ENCODE peak calls at places on chromosome 7, in six cellular contexts. C is LoVo, P is Daoy, N is cardiac fibroblast, S is occipital lobe, Q is hippocampal formation. K is an unnamed sample.

GRCh38 chr7:72217151-72217550 is 195.0 kb downstream of the CALN1 start:
- DNase-seq in C (peak; percentile 42), P (peak; percentile 43), N (no peak), S (no peak), Q (no peak), K (no peak)

GRCh38 chr7:96952974-96953391 is 52.4 kb upstream of the DLX6 start:
- DNase-seq in C (no peak), P (peak; percentile 30), N (peak; percentile 66), S (no peak), Q (no peak), K (no peak)

GRCh38 chr7:70706204-70706603 is 425.7 kb upstream of the GALNT17 start:
- DNase-seq in C (no peak), P (peak; percentile 37), N (no peak), S (no peak), Q (no peak), K (no peak)

GRCh38 chr7:106216517-106217088 is 68.2 kb downstream of the NAMPT start:
- DNase-seq in C (peak; percentile 88), P (peak; percentile 98), N (peak; percentile 99), S (no peak), Q (no peak), K (peak; percentile 97)

GRCh38 chr7:140672382-140673062 is at the start of gene ADCK2:
- DNase-seq in C (peak; percentile 79), P (peak; percentile 48), N (no peak), S (peak; percentile 44), Q (no peak), K (peak; percentile 74)

GRCh38 chr7:21766218-21766617 is 179.5 kb downstream of the CDCA7L start:
- DNase-seq in C (no peak), P (no peak), N (no peak), S (no peak), Q (no peak), K (no peak)

GRCh38 chr7:136956232-136956631 is 87.8 kb downstream of the CHRM2 start:
- DNase-seq in C (no peak), P (no peak), N (peak; percentile 72), S (no peak), Q (no peak), K (peak; percentile 73)

GRCh38 chr7:2838873-2839578 is 5.1 kb downstream of the GNA12 start:
- DNase-seq in C (no peak), P (no peak), N (no peak), S (no peak), Q (no peak), K (no peak)

GRCh38 chr7:98837632-98837972 is 32.2 kb downstream of the TMEM130 start:
- DNase-seq in C (no peak), P (no peak), N (no peak), S (no peak), Q (no peak), K (no peak)

GRCh38 chr7:16223963-16224707 is 197.2 kb downstream of the CRPPA start:
- DNase-seq in C (no peak), P (no peak), N (no peak), S (no peak), Q (no peak), K (no peak)

GRCh38 chr7:98151884-98152283 is 45.2 kb downstream of the LMTK2 start:
- DNase-seq in C (no peak), P (no peak), N (no peak), S (no peak), Q (no peak), K (no peak)

GRCh38 chr7:157411580-157411979 is 74.8 kb downstream of the DNAJB6 start:
- DNase-seq in C (no peak), P (peak; percentile 69), N (no peak), S (no peak), Q (no peak), K (no peak)

GRCh38 chr7:37918526-37918925 is 1.9 kb upstream of the SFRP4 start:
- DNase-seq in C (no peak), P (no peak), N (no peak), S (no peak), Q (no peak), K (no peak)